ENCODE peak calls at places on chromosome 11, in six cellular contexts. A is IMR-90, I is Peyer's patch, G is left lung, M is hepatocyte, S is spleen. U is an unnamed sample.

GRCh38 chr11:131893988-131894387 is 523.6 kb downstream of the NTM start:
- DNase-seq in M (no peak), I (no peak), S (no peak), G (no peak), A (no peak), U (no peak)

GRCh38 chr11:47460571-47461235 is 11.8 kb upstream of the RAPSN start:
- DNase-seq in I (no peak), S (no peak), M (no peak), A (peak; percentile 29), G (no peak), U (no peak)

GRCh38 chr11:116215471-116216113 is 557.2 kb downstream of the BUD13 start:
- DNase-seq in M (no peak), G (no peak), A (no peak), S (no peak), I (no peak), U (no peak)

GRCh38 chr11:68813778-68814177 is 27.9 kb downstream of the CPT1A start:
- DNase-seq in G (no peak), I (no peak), A (no peak), S (peak; percentile 82), M (no peak), U (no peak)

GRCh38 chr11:64514596-64514995 is 76.4 kb upstream of the SLC22A12 start:
- DNase-seq in A (no peak), I (no peak), S (no peak), M (no peak), G (no peak), U (no peak)

GRCh38 chr11:17924713-17925112 is 88.1 kb downstream of the SERGEF start:
- DNase-seq in M (no peak), I (no peak), A (no peak), S (no peak), G (no peak), U (no peak)

GRCh38 chr11:13726456-13726855 is 58.0 kb downstream of the FAR1 start:
- DNase-seq in A (no peak), G (no peak), I (no peak), S (no peak), M (no peak), U (no peak)

GRCh38 chr11:15901046-15901445 is 455.3 kb downstream of the SOX6 start:
- DNase-seq in S (no peak), I (no peak), A (no peak), M (peak; percentile 67), G (no peak), U (no peak)

GRCh38 chr11:12547953-12548650 is 126.1 kb upstream of the TEAD1 start:
- DNase-seq in I (no peak), S (no peak), G (no peak), M (peak; percentile 33), A (no peak), U (no peak)

GRCh38 chr11:129846508-129847335 is 31.1 kb downstream of the TMEM45B start:
- DNase-seq in G (no peak), A (peak; percentile 92), S (no peak), M (peak; percentile 63), I (no peak), U (peak; percentile 86)

GRCh38 chr11:19676508-19677379 is 35.9 kb upstream of the NAV2 start:
- DNase-seq in M (no peak), I (no peak), G (no peak), A (no peak), S (no peak), U (no peak)

GRCh38 chr11:69510471-69511357 is 29.3 kb downstream of the LINC01488 start:
- DNase-seq in S (peak; percentile 32), M (peak; percentile 35), A (peak; percentile 72), I (no peak), G (peak; percentile 37), U (no peak)

GRCh38 chr11:1345752-1346513 is 36.5 kb upstream of the TOLLIP start:
- DNase-seq in S (peak; percentile 43), G (no peak), M (no peak), I (no peak), A (no peak), U (no peak)

GRCh38 chr11:134664447-134664846 is 252.4 kb upstream of the B3GAT1 start:
- DNase-seq in S (no peak), I (no peak), M (no peak), A (no peak), G (no peak), U (no peak)

GRCh38 chr11:134667175-134667500 is 255.1 kb upstream of the B3GAT1 start:
- DNase-seq in A (no peak), S (no peak), G (no peak), M (no peak), I (no peak), U (no peak)

GRCh38 chr11:134666273-134667174 is 254.5 kb upstream of the B3GAT1 start:
- DNase-seq in G (no peak), A (no peak), M (no peak), I (no peak), S (no peak), U (no peak)

GRCh38 chr11:134664863-134665535 is 253.0 kb upstream of the B3GAT1 start:
- DNase-seq in M (no peak), A (no peak), S (peak; percentile 61), G (no peak), I (no peak), U (no peak)

DNA sequence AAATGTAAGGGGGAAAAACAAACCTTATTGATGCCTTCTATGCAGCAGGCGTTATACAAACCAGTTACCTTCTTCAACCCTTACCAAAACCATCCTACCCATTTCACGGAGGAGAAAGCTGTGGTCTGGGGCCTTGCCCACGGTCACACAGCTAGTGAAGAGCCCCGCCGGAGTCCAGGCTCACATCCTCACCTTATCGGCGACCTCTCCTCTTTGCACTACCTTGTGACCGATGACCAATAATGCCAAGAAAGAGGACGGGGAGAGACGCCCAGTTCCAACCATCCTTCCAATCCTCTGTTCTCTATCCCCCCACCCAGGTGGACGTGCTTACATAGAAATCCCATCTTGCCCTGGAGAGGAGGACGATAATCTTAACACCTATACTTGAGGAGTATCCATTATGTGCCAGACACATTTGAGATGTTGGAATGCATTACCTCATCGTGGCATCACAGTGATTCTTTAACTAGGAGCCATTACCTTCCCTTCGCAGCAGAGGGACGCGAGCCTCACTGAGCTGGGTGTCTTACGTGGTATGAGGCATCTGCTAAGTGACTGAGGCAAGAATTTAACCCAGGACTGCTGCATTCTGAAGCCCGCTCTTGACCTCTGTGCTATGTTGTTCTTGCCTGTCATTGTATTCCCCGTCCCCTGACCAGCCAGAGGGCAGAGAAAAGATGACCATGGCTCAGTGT is 253.7 kb upstream of the B3GAT1 start:
- DNase-seq in G (no peak), A (no peak), S (no peak), I (no peak), M (no peak), U (no peak)
- TF ChIP-seq CTCF in G (no peak), A (no peak), S (no peak), I (no peak), M (no peak), U (no peak)

DNA sequence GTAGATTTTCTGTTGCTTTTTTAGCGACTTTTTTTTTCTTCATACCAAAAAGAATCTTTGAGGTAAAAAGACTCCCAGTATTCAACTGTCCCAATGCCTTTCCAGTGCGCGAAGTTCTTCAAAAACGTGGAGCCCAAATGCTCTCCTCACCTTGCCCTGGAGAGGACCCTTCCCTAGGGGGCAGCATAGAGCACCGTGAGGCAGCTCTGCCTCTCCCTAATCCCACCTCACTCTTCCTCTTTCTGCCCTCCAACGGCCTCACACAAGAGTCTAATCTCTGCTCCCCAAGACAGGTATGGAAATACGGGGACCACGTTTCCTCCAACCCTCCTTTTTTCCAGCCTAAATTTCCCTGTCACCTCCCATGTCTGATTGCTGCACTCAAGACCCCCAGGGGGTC is 117.5 kb upstream of the ALX4 start:
- DNase-seq in S (no peak), G (no peak), I (no peak), A (no peak), M (no peak), U (no peak)
- TF ChIP-seq CTCF in S (no peak), G (no peak), I (no peak), A (no peak), M (no peak), U (peak; percentile 5)

GRCh38 chr11:62055970-62056369 is 67.8 kb upstream of the INCENP start:
- DNase-seq in G (no peak), I (no peak), A (no peak), M (no peak), S (peak; percentile 20), U (no peak)

GRCh38 chr11:62057069-62057468 is 66.7 kb upstream of the INCENP start:
- DNase-seq in G (no peak), A (no peak), I (no peak), S (no peak), M (no peak), U (no peak)

GRCh38 chr11:62054081-62054480 is 69.7 kb upstream of the INCENP start:
- DNase-seq in G (no peak), I (no peak), S (peak; percentile 15), M (no peak), A (no peak), U (no peak)

GRCh38 chr11:62050716-62051115 is 73.1 kb upstream of the INCENP start:
- DNase-seq in S (no peak), G (no peak), I (no peak), A (no peak), M (no peak), U (no peak)

DNA sequence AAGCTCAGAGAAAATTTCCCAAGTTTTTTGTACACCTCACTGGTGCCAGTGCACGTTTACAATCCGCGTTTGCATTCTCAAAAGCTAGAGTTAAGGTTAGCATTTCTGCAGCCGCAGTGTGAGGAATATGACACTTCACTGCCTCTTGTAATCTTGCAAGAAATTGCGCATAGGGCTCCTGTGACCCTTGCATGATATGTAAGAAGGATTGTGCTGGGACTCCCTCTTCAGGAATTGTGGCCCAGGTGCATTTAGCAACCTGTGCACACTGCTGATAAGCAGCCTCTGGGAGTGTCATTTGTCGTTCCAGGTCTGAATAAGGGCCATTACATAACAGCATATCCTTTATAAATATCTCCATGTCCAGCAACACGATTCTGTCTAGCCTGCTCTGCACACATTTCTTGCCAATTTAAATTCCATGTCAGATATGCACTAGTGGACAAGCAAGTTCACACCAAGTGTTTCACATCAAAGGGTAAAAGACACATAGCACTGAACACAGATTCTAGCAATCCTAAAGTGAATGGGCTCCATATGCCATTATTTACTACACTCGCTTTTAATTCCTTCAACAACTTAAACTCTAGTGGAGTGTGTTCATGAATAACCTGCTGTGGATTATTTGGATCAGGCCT is 69.2 kb upstream of the INCENP start:
- DNase-seq in S (peak; percentile 29), A (peak; percentile 34), I (peak; percentile 61), G (no peak), M (peak; percentile 63), U (no peak)
- TF ChIP-seq CTCF in S (no peak), A (peak; percentile 36), I (peak; percentile 95), G (peak; percentile 26), M (peak; percentile 40), U (peak; percentile 16)

DNA sequence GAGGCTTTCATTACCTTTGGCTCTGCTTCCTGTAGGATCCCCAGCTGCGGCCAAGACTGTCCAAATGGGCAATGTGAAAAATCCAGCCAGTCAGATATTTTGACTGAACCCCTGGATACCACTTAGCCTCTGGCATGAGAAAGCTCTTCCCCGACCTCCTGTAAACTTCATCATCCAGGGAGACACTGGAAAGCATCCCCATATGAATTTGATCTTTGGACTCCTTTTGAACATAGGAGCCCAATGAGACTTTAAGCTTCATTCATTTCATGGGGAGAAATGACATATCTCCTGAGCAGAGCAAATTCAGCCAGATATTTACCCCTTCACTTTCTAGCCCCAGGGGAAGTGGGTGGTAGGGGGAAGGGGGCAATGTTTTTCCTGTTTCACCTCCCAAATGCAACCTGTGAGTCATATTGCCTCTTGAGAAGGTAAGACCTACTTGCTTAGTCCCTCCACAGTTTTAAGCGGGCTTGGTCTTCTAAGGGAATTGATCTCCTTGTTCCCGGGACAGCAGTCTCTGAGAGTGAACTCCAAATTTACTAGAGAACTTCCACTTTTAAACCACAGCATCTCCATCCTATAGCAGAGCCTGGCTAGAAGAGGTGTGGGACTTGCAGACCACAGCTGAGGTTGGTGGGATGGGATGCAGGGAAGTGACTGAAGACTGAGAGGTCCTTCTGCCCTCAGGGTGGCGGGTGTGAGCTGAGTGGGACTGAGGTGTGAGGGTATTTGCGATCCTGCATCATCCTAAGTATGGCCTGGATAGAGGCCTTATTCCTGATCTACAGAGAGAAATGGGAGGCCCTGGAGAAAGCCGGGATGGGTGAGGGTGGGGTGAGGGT is 20.3 kb upstream of the POU2AF1 start:
- DNase-seq in A (no peak), S (no peak), I (no peak), G (no peak), M (no peak), U (no peak)
- TF ChIP-seq CTCF in A (no peak), S (no peak), I (no peak), G (no peak), M (no peak), U (no peak)

U was measured in foreskin fibroblast.